ENCODE peak calls at places on chromosome 20, in nine cellular contexts. U, O, B, H, S, T, M, F and G are unnamed samples.

GRCh38 chr20:62733891-62734290 is 25.3 kb downstream of the NTSR1 start:
- DNase-seq in M (no peak), O (no peak), S (no peak), U (no peak), H (no peak), B (no peak), T (no peak), F (no peak), G (no peak)

GRCh38 chr20:37524221-37524700 is 3.2 kb downstream of the NNAT start:
- DNase-seq in O (no peak), U (no peak), B (no peak), F (no peak), S (no peak), H (no peak), T (peak; percentile 40), M (no peak), G (peak; percentile 98)

GRCh38 chr20:37449276-37449675 is 71.8 kb upstream of the NNAT start:
- DNase-seq in M (no peak), T (no peak), U (no peak), B (no peak), S (no peak), F (no peak), H (no peak), O (no peak), G (no peak)

GRCh38 chr20:17928633-17929311 is 39.8 kb downstream of the SNX5 start:
- DNase-seq in T (no peak), H (no peak), M (no peak), F (no peak), U (no peak), S (no peak), B (no peak), O (no peak), G (no peak)

GRCh38 chr20:52001999-52002666 is 189.4 kb downstream of the ZFP64 start:
- DNase-seq in U (no peak), S (no peak), T (no peak), H (peak; percentile 27), F (no peak), M (no peak), O (peak; percentile 25), B (peak; percentile 24), G (no peak)

GRCh38 chr20:8842525-8842924 is 226.4 kb upstream of the PLCB4 start:
- DNase-seq in H (no peak), U (no peak), T (no peak), S (no peak), O (no peak), F (no peak), M (no peak), B (no peak), G (no peak)

GRCh38 chr20:9442858-9443257 is 71.5 kb upstream of the LAMP5 start:
- DNase-seq in B (no peak), S (no peak), F (no peak), H (no peak), T (no peak), O (no peak), U (no peak), M (no peak), G (no peak)

GRCh38 chr20:5484346-5484745 is 167.6 kb upstream of the PROKR2 start:
- DNase-seq in S (no peak), O (no peak), U (no peak), F (no peak), B (no peak), M (no peak), T (no peak), H (no peak), G (no peak)

GRCh38 chr20:4154958-4155411 is 139.6 kb upstream of the RNF24 start:
- DNase-seq in O (no peak), M (peak; percentile 54), S (no peak), H (no peak), U (no peak), T (no peak), F (no peak), B (no peak), G (no peak)

GRCh38 chr20:5914859-5915258 is 35.5 kb downstream of the TRMT6 start:
- DNase-seq in B (no peak), F (no peak), S (no peak), H (no peak), O (no peak), T (no peak), U (no peak), M (no peak), G (no peak)

GRCh38 chr20:60003776-60004175 is 45.6 kb downstream of the CDH26 start:
- DNase-seq in T (no peak), O (no peak), B (no peak), M (no peak), S (no peak), F (no peak), H (no peak), U (no peak), G (no peak)

GRCh38 chr20:38255389-38255788 is 5.1 kb downstream of the KIAA1755 start:
- DNase-seq in S (no peak), B (peak; percentile 30), U (peak; percentile 53), F (no peak), O (no peak), M (no peak), H (peak; percentile 39), T (no peak), G (no peak)

GRCh38 chr20:41696428-41696827 is 78.3 kb upstream of the CHD6 start:
- DNase-seq in U (no peak), B (peak; percentile 26), T (peak; percentile 71), S (no peak), F (no peak), O (no peak), H (peak; percentile 25), M (no peak), G (no peak)

GRCh38 chr20:11786108-11786507 is 131.6 kb upstream of the BTBD3 start:
- DNase-seq in T (peak; percentile 56), S (no peak), M (no peak), U (no peak), O (no peak), B (no peak), F (no peak), H (no peak), G (no peak)

GRCh38 chr20:46348972-46349741 is 40.9 kb upstream of the CDH22 start:
- DNase-seq in S (no peak), T (peak; percentile 73), F (no peak), H (peak; percentile 63), M (no peak), B (peak; percentile 55), O (peak; percentile 59), U (peak; percentile 24), G (peak; percentile 90)

GRCh38 chr20:41390889-41391288 is 24.3 kb upstream of the EMILIN3 start:
- DNase-seq in M (no peak), U (no peak), S (no peak), O (no peak), F (no peak), T (no peak), H (no peak), B (no peak), G (no peak)

GRCh38 chr20:64142546-64142945 is 21.7 kb upstream of the MYT1 start:
- DNase-seq in H (no peak), O (no peak), M (no peak), U (no peak), B (no peak), S (no peak), T (no peak), F (no peak), G (no peak)

DNA sequence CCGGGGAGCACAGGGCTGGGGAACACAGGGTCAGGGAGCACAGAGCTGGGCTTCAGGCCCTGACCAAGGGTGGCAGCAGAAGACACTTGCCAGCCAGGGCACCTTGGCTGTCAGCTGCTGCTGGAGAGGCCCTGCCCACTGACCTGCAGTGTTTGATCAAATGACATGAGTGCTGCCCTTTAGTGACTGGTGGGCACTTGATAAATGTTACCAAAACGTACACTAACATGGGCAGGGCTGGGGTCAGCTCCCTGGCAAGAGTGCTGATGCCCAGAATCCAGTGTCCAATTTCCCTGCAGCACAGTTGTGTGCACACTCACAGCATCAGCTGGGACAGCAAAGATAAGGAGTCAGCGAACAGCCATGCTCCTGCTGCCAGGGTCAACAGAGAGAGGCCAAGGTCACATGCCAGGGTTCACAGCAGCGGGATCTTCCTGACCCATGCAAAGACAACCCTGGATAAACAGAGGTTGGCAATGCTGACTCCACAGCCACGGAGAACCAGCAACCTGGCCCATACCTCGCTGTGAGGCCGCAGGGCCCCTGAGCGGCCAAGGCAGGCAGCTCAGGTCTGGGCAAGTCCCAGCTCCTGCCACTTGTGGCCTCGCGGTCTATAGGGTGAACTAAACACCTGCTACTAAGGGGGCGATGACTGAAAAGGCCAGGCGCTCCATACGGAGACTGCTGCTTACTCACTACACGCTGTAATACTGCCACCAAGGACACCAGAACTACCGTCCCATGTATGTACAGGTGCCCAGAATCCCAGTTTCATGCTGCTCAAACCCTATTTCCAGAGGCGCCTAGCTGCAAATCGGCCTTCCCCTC is 46.3 kb downstream of the NINL start:
- DNase-seq in O (no peak), B (no peak), S (no peak), U (no peak), F (no peak), M (no peak), T (peak; percentile 64), H (no peak), G (no peak)
- H3K4me3 ChIP-seq in O (no peak overlapping the region), B (no peak overlapping the region), S (peak overlapping the region; percentile 51), U (no peak overlapping the region), F (no peak overlapping the region), M (no peak overlapping the region), T (no peak overlapping the region), H (no peak overlapping the region), G (no peak overlapping the region)

GRCh38 chr20:1874534-1875168 is 20.6 kb upstream of the SIRPA start:
- DNase-seq in F (no peak), B (peak; percentile 39), M (peak; percentile 78), O (no peak), U (no peak), S (no peak), H (peak; percentile 52), T (no peak), G (no peak)
- H3K4me3 ChIP-seq in F (no peak overlapping the region), B (no peak overlapping the region), M (no peak overlapping the region), O (no peak overlapping the region), U (no peak overlapping the region), S (no peak overlapping the region), H (no peak overlapping the region), T (no peak overlapping the region), G (no peak overlapping the region)

GRCh38 chr20:49768204-49769124 is 44.2 kb upstream of the SLC9A8 start:
- DNase-seq in O (no peak), M (peak; percentile 98), T (peak; percentile 94), H (peak; percentile 97), B (peak; percentile 99), S (peak; percentile 61), U (peak; percentile 57), F (no peak), G (no peak)
- H3K4me3 ChIP-seq in O (no peak overlapping the region), M (no peak overlapping the region), T (no peak overlapping the region), H (no peak overlapping the region), B (no peak overlapping the region), S (no peak overlapping the region), U (no peak overlapping the region), F (no peak overlapping the region), G (no peak overlapping the region)

DNA sequence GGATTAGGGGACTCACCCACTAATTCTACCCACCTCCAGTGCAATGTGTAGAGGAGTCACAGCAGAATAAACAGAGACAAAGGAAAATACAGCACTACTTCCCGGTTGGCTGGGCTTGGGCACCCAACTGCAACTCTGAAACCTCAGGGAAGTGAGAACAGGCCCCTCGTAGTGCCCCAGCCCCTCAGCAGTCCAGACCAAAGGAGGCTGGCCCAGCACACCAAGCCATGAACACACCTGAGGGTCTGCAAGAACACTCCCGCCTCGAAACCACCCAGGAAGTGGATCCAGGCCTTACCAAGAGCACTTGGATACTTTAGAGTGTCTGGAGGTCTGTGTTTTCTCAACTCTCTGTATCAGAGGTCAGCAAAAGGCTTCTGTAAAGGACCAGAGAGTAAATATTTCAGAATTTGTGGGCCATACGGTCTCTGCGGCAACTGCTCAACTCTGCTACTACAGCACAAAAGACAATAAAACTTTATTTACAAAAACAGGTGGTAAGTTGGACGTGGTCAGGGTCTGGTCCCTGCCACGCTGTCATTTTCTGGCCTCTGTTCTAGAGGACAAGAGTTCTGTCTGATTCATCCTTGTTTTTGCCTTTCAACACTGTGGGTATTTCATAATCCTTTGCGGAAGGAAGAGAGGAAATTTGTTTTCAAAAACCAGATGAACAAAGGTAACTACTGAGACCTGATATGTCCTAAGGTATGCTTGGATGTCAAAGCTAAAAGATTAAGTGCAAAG is 154.6 kb downstream of the PTPRT start:
- DNase-seq in U (no peak), H (no peak), F (no peak), S (no peak), T (no peak), O (no peak), B (no peak), M (no peak), G (no peak)
- H3K4me3 ChIP-seq in U (no peak overlapping the region), H (no peak overlapping the region), F (no peak overlapping the region), S (no peak overlapping the region), T (no peak overlapping the region), O (no peak overlapping the region), B (no peak overlapping the region), M (no peak overlapping the region), G (no peak overlapping the region)